ENCODE peak calls at places on chromosomes 16 and 17, in eight cellular contexts. Z is HCT116, A is prostate gland, U is transverse colon, H is vagina, W is esophagus muscularis mucosa, M is GM12878, G is breast epithelium. O is an unnamed sample.

GRCh38 chr17:67779098-67779672 is 46.1 kb upstream of the BPTF start:
- DNase-seq in H (no peak), W (no peak), U (peak), M (no peak), A (peak), Z (peak), G (peak), O (peak)

GRCh38 chr16:9138731-9139501 is 47.5 kb downstream of the HAPSTR1 start:
- DNase-seq in A (peak), M (no peak), H (no peak), U (peak), W (no peak), Z (peak), G (peak), O (peak)

GRCh38 chr16:89187337-89188063 is 12.8 kb downstream of the SLC22A31 start:
- DNase-seq in G (no peak), U (no peak), A (no peak), H (no peak), W (no peak), M (no peak), Z (no peak), O (no peak)

GRCh38 chr16:81956213-81956948 is 54.9 kb downstream of the SDR42E1 start:
- DNase-seq in M (no peak), Z (no peak), G (no peak), A (no peak), W (no peak), U (no peak), H (no peak), O (no peak)

GRCh38 chr16:7513429-7513828 is 180.8 kb downstream of the RBFOX1 start:
- DNase-seq in A (no peak), M (no peak), Z (no peak), H (no peak), W (no peak), U (no peak), G (no peak), O (no peak)

GRCh38 chr17:60496051-60496450 is 30.0 kb downstream of the APPBP2 start:
- DNase-seq in A (no peak), H (no peak), U (no peak), G (no peak), M (no peak), W (no peak), Z (no peak), O (no peak)

GRCh38 chr17:42180922-42181850 is at the start of gene KCNH4:
- DNase-seq in Z (peak), G (no peak), A (peak), H (no peak), M (peak), W (no peak), U (peak), O (peak)

GRCh38 chr17:53996896-53997295 is 174.2 kb downstream of the KIF2B start:
- DNase-seq in A (no peak), H (no peak), U (no peak), G (no peak), W (no peak), Z (no peak), M (no peak), O (no peak)

GRCh38 chr17:29615048-29615385 is 7.7 kb downstream of the CORO6 start:
- DNase-seq in W (no peak), G (no peak), M (no peak), H (peak), Z (no peak), U (peak), A (no peak), O (no peak)

GRCh38 chr16:57677622-57678369 is 9.7 kb downstream of the ADGRG3 start:
- DNase-seq in H (no peak), W (no peak), M (no peak), A (peak), U (no peak), Z (no peak), G (peak), O (peak)

GRCh38 chr16:30615358-30616076 is 5.3 kb upstream of the ZNF689 start:
- DNase-seq in A (peak), U (peak), W (no peak), Z (peak), G (peak), H (no peak), M (no peak), O (peak)

GRCh38 chr16:54031107-54031760 is 255.4 kb downstream of the IRX3 start:
- DNase-seq in Z (no peak), G (no peak), U (no peak), A (no peak), W (no peak), M (no peak), H (no peak), O (no peak)

GRCh38 chr17:50037321-50038107 is 18.4 kb upstream of the ITGA3 start:
- DNase-seq in U (peak), A (peak), M (no peak), Z (no peak), G (no peak), W (no peak), H (peak), O (peak)

GRCh38 chr16:1311738-1312458 is 2.5 kb downstream of the UBE2I start:
- DNase-seq in H (no peak), W (no peak), M (no peak), U (no peak), Z (no peak), G (no peak), A (no peak), O (no peak)

GRCh38 chr17:48068491-48068961 is 20.4 kb downstream of the NFE2L1 start:
- DNase-seq in H (no peak), U (no peak), M (no peak), Z (no peak), G (no peak), W (no peak), A (no peak), O (no peak)

GRCh38 chr17:6104956-6105355 is 34.8 kb downstream of the WSCD1 start:
- DNase-seq in U (peak), M (no peak), H (no peak), Z (no peak), G (no peak), A (no peak), W (no peak), O (no peak)

GRCh38 chr16:70151941-70152509 is 21.6 kb upstream of the CLEC18C start:
- DNase-seq in H (no peak), M (no peak), Z (no peak), G (no peak), A (no peak), U (no peak), W (peak), O (no peak)

GRCh38 chr16:87227651-87228015 is 89.6 kb downstream of the C16orf95 start:
- DNase-seq in M (no peak), H (no peak), U (no peak), G (no peak), W (no peak), A (no peak), Z (no peak), O (no peak)

GRCh38 chr16:75804368-75804767 is 78.1 kb upstream of the CPHXL start:
- DNase-seq in Z (no peak), G (no peak), A (no peak), W (no peak), U (no peak), M (no peak), H (no peak), O (no peak)

GRCh38 chr16:27204232-27204915 is 1.0 kb downstream of the KDM8 start:
- DNase-seq in A (no peak), H (no peak), Z (peak), U (no peak), G (no peak), M (no peak), W (no peak), O (no peak)

GRCh38 chr17:62933986-62934385 is 32.0 kb upstream of the TANC2 start:
- DNase-seq in H (no peak), A (no peak), G (no peak), Z (no peak), W (no peak), U (no peak), M (no peak), O (no peak)

GRCh38 chr17:72470338-72471133 is 349.7 kb downstream of the SOX9 start:
- DNase-seq in U (no peak), G (no peak), M (no peak), W (no peak), H (no peak), Z (no peak), A (no peak), O (no peak)

GRCh38 chr17:72567774-72568173 is 447.0 kb downstream of the SOX9 start:
- DNase-seq in W (no peak), A (no peak), M (no peak), G (no peak), U (no peak), Z (no peak), H (no peak), O (no peak)

GRCh38 chr16:9503251-9503986 is 412.0 kb downstream of the HAPSTR1 start:
- DNase-seq in Z (no peak), M (no peak), G (no peak), U (no peak), A (no peak), W (no peak), H (no peak), O (no peak)

GRCh38 chr16:81928975-81929374 is 82.3 kb downstream of the SDR42E1 start:
- DNase-seq in U (no peak), H (peak), G (no peak), A (peak), Z (no peak), M (no peak), W (no peak), O (peak)

GRCh38 chr16:3577302-3577752 is at the start of gene NLRC3:
- DNase-seq in A (no peak), W (no peak), H (no peak), G (no peak), Z (no peak), U (peak), M (no peak), O (no peak)
- TF ChIP-seq POLR2A in A (no peak), W (no peak), H (no peak), G (no peak), Z (no peak), U (no peak), M (peak), O (no peak)

DNA sequence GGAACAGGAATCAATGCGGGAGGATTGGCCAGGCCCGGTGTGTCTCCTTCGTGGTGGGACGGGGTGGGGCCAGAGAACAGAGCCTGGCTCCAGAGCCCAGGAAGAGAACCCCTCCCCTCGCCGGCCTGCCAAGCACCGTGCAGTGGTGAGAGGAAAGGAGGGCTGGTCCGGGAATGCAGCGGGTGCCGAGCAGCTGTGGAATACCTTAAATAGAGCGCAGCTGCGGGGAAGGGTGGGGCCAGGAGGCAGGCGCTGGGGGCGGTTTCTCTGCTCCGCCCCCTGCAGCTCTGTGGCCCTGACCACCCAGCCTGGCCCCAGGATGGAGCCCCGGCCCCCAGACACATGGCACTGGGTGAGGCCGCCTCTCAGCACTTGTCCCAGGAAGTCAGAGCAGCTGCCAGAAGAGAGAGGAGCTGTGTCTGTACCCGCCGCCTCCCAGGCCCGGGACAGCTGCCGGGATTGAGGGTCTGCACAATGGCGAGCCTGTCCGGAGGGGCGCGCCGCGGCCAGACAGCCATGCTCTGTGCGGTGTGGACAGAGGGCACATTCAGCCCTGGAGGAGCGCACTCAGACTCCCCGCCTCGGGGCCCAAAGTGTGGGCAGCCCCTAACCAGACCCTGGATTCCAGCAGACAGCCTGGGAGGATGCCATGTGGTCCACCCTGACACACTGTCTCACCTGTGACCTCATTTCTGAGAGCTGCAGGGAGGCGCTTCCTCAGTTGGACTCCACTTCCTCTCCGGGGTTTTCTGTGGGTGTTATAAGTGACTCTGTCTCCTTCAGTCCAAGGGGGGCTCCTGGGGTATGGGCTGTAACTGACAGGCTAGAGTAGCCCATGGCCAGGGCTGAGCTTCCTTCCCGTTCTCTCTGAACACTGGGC is 268.8 kb downstream of the SEC14L1 start:
- DNase-seq in H (no peak), A (peak), M (no peak), W (no peak), Z (no peak), G (no peak), U (peak), O (peak)
- TF ChIP-seq POLR2AphosphoS5 in H (no peak), A (peak), M (no peak), W (peak), Z (no peak), G (no peak), U (peak), O (peak)

DNA sequence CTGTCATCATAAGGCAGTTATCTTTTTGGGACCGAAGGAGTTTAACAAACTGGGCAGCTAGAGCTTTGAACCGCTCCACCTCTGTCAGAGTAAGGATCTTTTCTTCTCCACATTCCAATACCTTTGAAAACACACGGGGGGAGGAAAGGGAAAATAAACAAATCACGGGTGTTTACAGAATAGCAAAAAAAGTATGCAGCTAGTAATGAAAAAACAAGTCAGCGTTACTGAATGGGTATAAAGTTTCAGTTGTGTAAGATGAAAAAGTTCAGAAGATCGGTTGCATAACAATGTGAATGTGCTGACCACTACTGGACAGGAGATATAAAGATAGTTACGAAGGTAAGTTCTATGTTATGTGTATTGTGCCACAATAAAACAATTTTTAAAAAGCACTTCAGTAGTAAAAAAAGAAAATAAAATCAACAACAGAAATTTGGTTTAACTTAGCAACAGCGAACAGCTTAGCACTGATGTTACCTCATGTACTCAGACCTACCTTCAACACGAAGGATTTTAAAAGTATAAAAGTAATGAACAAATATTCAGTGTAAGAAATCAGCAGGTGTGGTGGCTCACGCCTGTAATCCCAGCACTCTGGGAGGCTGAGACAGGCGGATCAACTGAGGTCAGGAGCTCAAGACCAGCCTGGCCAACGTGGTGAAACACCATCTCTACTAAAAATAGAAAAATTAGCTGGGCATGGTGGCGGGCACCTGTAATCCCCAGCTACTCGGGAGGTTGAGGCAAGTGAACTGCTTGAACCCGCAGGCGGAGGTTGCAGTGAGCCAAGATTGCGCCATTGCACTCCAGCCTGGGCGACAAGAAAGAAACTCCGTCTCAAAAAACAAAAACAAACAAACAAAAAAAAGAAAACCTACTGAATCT is 34.3 kb downstream of the MARF1 start:
- DNase-seq in H (no peak), U (no peak), A (no peak), G (no peak), W (no peak), M (no peak), Z (no peak), O (no peak)
- H3K27ac ChIP-seq in H (no peak), U (no peak), A (peak), G (no peak), W (no peak), M (no peak), Z (no peak), O (no peak)

GRCh38 chr17:81295031-81295677 is at the start of gene SLC38A10:
- DNase-seq in U (peak), M (peak), G (peak), W (peak), H (no peak), Z (peak), A (peak), O (peak)
- TF ChIP-seq POLR2A in U (peak), M (peak), G (peak), W (peak), H (no peak), Z (peak), A (peak), O (no peak)

DNA sequence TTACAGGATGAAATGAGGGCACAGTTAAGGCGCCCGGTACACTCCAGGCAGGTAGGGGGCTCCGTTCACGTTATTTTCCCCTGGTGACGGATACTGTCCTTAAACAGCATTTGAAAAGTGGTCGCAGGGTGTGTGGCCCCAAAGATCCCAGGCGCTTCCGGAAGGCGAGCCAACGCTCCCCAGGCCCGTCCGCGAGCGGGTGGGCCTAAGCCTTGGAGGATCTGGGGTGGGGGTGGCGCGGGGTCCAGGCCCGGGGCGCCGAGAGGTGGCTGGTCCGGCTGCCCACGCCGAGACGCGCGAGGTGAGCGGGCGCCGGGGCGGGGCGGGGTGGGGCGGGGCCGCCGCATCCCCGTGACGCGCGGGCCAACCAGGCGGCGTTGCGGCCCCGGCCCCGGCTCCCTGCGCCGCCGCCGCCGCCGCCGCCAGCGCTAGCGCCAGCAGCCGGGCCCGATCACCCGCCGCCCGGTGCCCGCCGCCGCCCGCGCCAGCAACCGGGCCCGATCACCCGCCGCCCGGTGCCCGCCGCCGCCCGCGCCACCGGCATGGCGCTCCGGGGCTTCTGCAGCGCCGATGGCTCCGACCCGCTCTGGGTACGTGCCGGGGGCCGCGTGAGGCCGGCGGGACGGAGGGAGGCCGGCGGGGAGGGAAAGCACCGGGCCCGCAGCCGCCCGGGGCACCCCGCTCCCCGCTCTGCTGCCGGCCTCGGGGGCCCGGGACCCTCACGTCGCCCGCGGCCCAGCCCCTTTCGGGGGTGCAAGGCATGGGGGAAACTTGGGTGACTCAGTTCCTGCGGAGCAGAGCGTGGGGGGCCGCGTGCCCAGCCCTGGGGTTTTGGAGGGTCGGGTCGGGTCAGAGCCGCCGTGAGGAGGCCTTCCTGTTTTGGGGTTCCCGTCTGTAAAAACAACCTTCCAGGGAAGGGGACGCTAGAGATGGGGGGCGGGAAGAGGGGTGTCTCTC is at the start of gene ABCC1:
- DNase-seq in W (no peak), M (no peak), U (peak), G (no peak), H (no peak), Z (no peak), A (peak), O (peak)
- TF ChIP-seq POLR2AphosphoS5 in W (peak), M (no peak), U (no peak), G (no peak), H (no peak), Z (peak), A (no peak), O (no peak)

DNA sequence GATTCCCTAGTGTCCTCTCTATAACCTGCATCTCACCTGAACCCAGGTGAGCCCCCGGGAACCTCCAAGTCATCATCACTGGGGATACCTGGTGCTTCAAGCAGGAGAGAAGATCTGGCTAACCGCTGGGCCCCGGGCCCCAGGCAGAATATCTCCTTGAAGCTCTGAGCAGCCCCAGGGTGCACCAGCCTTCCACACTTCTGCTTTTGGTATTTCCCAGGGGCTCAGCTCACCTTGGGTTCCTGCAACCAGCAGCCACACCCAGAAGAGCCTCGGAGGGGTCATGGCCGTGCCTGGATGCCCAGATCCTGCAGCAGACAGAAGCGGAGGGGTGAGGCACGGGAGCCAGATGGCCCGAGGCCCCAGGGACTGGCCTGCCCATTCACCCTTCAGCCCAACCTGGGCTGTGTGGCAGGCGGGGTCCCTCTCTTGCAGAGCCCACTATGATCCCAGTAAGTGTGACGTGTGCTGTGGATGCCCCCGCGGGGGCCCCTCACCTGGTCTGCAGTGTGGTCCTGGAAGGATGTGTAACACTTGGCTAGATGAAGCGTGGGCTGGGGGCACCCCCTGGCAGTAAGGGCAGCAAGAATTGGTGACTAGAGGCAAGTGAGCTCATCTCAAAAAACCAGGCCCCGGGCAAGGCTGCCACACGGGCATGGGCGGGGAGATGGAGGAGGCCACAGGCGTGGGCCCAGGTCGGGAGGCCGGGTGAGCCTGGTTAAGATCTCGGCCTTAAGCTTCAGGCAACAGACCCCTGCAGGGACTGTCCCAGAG is 2.6 kb downstream of the LGALS3BP start:
- DNase-seq in H (no peak), M (no peak), U (no peak), Z (no peak), A (no peak), W (no peak), G (no peak), O (no peak)
- H3K27ac ChIP-seq in H (peak), M (no peak), U (peak), Z (peak), A (peak), W (peak), G (peak), O (peak)